ENCODE peak calls at places on chromosomes 1 and 21, in nine cellular contexts. Q, D, R, C, J, T, X, N and G are unnamed samples.

GRCh38 chr21:39136711-39137110 is 46.5 kb downstream of the PSMG1 start:
- DNase-seq in Q (no peak), D (no peak), R (peak), C (no peak), J (no peak), T (no peak), X (no peak), N (no peak), G (peak)

GRCh38 chr1:204338359-204338758 is 21.4 kb downstream of the PLEKHA6 start:
- DNase-seq in Q (no peak), D (no peak), R (no peak), C (no peak), J (no peak), T (peak), X (no peak), N (no peak), G (no peak)

GRCh38 chr1:36539526-36539925 is 56.8 kb upstream of the CSF3R start:
- DNase-seq in Q (no peak), D (no peak), R (no peak), C (no peak), J (no peak), T (no peak), X (no peak), N (no peak), G (no peak)

GRCh38 chr21:32807717-32808380 is 36.3 kb upstream of the PAXBP1 start:
- DNase-seq in Q (no peak), D (no peak), R (peak), C (no peak), J (no peak), T (peak), X (no peak), N (no peak), G (peak)

GRCh38 chr1:205226868-205227583 is 720 bp upstream of the TMCC2 start:
- DNase-seq in Q (no peak), D (no peak), R (peak), C (no peak), J (no peak), T (no peak), X (no peak), N (no peak), G (peak)

GRCh38 chr1:1858382-1859086 is 32.4 kb downstream of the GNB1 start:
- DNase-seq in Q (peak), D (peak), R (peak), C (peak), J (peak), T (peak), X (peak), N (peak), G (peak)

GRCh38 chr1:183812686-183813569 is 8.0 kb downstream of the RGL1 start:
- DNase-seq in Q (no peak), D (no peak), R (peak), C (no peak), J (no peak), T (no peak), X (peak), N (no peak), G (no peak)

GRCh38 chr1:215002471-215002870 is 80.1 kb upstream of the KCNK2 start:
- DNase-seq in Q (no peak), D (no peak), R (peak), C (no peak), J (no peak), T (no peak), X (no peak), N (no peak), G (no peak)

GRCh38 chr21:43283136-43283924 is 114.5 kb downstream of the CRYAA start:
- DNase-seq in Q (no peak), D (no peak), R (no peak), C (peak), J (no peak), T (no peak), X (no peak), N (no peak), G (no peak)

GRCh38 chr1:29156543-29157268 is 25.0 kb downstream of the SRSF4 start:
- DNase-seq in Q (no peak), D (no peak), R (peak), C (peak), J (no peak), T (no peak), X (no peak), N (no peak), G (no peak)

GRCh38 chr1:8204823-8205222 is 113.1 kb upstream of the SLC45A1 start:
- DNase-seq in Q (no peak), D (no peak), R (no peak), C (no peak), J (no peak), T (no peak), X (no peak), N (no peak), G (no peak)
- H3K27ac ChIP-seq in Q (no peak), D (no peak), R (no peak), C (no peak), J (no peak), T (peak), X (no peak), N (no peak), G (peak)

DNA sequence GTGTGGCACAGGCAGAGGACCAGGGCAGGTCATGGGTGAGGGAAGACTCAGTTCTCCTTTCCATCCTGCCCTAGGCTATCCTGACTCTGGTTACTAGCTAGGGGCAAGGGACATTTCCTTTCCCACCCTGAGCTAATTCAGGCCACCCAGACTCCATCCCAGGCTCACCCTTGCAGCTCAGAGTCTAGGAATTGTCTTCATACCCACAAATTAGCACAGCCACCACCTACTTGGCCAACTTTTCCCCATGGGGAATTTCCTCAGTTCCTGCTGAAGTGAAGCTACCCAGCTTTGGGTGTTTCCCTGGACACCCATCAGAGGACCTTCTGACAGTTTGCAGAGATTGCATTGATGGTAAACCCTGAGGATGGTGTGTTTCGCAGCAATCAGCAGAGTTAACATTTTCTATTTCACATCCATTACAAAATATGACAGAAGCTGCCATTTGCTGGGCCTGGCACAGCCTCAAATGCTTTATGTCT is 20.3 kb upstream of the RNF19B start:
- DNase-seq in Q (no peak), D (no peak), R (no peak), C (no peak), J (no peak), T (no peak), X (no peak), N (no peak), G (no peak)
- TF ChIP-seq CTCF in Q (no peak), D (no peak), R (no peak), C (no peak), J (no peak), T (no peak), X (no peak), N (no peak), G (no peak)

DNA sequence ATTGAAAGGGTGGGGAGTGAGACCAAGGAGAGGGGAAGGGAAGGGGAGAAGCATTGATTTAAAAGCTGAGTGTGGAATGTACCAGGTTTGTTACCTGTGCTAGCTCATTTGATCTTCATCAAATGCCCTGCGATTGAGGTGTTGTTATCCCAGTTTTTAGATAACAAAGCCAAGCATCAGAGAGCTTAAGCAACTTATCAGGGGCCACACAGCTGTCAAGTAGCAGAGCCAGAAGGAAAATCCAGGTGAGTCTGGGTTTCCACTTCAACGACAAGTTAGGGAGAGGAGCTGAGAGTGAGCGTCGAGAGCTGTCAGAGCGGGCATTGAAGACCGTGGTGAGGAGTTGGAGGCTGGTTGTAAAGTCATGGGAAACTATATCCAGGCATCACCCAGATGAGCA is 146.9 kb upstream of the IRF2BP2 start:
- DNase-seq in Q (peak), D (no peak), R (no peak), C (no peak), J (no peak), T (no peak), X (no peak), N (no peak), G (no peak)
- H3K27ac ChIP-seq in Q (no peak), D (no peak), R (no peak), C (no peak), J (no peak), T (no peak), X (no peak), N (no peak), G (no peak)

DNA sequence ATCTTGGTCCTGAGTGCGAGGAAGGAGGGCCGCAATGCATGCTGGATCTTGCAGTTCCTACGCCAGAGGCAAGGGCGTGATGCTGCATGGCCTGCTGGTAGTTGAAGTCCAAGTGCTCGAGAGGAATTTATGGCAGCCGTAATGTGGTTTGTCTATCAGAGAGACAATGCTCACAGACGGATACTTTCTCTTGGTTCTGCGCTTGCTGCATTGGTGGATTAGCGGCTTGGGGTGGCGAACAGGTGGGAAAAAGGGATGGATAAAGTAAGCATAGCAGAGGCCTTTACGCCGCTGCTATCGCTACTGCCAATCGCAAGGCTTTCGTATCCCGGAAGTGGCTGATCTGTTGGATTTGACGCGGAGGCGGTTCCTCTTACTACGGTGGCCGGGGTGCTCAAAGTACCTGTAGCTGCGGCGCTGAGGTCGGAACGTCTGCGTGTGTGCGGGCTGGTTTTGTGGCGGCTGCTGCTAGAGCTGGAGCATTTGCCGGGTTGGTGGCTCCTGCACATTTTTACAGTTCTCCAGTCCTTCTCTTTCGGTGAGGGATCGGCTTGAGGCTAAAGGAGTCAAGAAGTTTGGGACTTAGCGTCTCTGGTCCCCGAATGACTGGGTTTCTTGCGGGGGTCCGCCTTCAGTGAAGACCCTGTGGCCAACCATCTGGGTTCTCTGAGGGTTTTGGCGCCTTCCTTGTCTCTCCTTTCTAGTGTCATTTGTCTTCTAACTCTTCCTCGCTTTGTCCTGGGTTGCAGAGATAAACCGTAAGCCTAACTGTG is at the start of gene ATG4C:
- DNase-seq in Q (peak), D (peak), R (peak), C (peak), J (peak), T (peak), X (peak), N (peak), G (peak)
- TF ChIP-seq CTCF in Q (no peak), D (no peak), R (no peak), C (no peak), J (no peak), T (peak), X (no peak), N (no peak), G (no peak)

GRCh38 chr1:154911691-154912550 is 24.6 kb downstream of the PMVK start:
- DNase-seq in Q (no peak), D (no peak), R (no peak), C (peak), J (no peak), T (no peak), X (no peak), N (no peak), G (no peak)
- H3K27ac ChIP-seq in Q (no peak), D (no peak), R (no peak), C (peak), J (no peak), T (no peak), X (no peak), N (no peak), G (peak)

GRCh38 chr1:227685807-227686206 is 49.3 kb downstream of the JMJD4 start:
- DNase-seq in Q (no peak), D (no peak), R (no peak), C (no peak), J (no peak), T (no peak), X (no peak), N (no peak), G (no peak)
- TF ChIP-seq CTCF in Q (no peak), D (no peak), R (no peak), C (no peak), J (no peak), T (no peak), X (no peak), N (no peak), G (no peak)

GRCh38 chr1:153560771-153561170 is 4.9 kb downstream of the S100A2 start:
- DNase-seq in Q (no peak), D (no peak), R (no peak), C (no peak), J (no peak), T (no peak), X (no peak), N (no peak), G (no peak)

GRCh38 chr1:153563991-153564390 is 1.7 kb downstream of the S100A2 start:
- DNase-seq in Q (no peak), D (no peak), R (no peak), C (peak), J (no peak), T (no peak), X (no peak), N (no peak), G (no peak)

GRCh38 chr1:153561401-153561985 is 4.2 kb downstream of the S100A2 start:
- DNase-seq in Q (no peak), D (no peak), R (no peak), C (peak), J (no peak), T (no peak), X (no peak), N (no peak), G (no peak)

GRCh38 chr1:153565529-153566374 is at the start of gene S100A2:
- DNase-seq in Q (no peak), D (peak), R (peak), C (peak), J (no peak), T (peak), X (no peak), N (no peak), G (peak)

DNA sequence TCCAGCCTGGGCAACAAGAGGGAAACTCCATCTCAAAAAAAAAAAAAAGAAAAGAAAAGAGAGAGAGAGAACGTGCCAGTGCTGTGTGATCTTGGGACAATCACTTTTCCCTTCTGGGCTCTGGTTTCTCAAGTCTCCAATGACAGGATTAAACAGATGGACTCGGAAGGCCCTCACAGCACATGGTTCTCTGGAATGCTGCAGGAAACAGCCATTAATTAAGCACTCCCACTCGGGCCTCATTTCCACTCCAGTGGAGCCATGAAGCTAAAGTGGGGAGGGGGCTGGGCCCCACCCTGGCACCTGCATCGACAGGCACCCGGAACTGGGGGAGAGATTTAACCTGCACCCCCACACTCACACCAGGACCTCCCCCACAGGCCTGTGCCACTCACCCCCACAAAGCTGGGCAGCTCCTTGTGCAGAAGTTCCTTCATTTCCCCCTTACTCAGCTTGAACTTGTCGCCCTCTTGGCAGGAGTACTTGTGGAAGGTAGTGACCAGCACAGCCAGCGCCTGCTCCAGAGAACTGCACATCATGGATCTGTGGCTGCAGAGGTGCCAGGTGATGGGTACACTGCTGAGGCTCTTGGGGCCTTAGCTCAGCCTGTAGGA is 2.2 kb downstream of the S100A2 start:
- DNase-seq in Q (no peak), D (no peak), R (no peak), C (peak), J (no peak), T (no peak), X (no peak), N (no peak), G (no peak)
- H3K27ac ChIP-seq in Q (no peak), D (no peak), R (no peak), C (no peak), J (no peak), T (no peak), X (no peak), N (no peak), G (peak)